ENCODE peak calls at places on chromosomes 16 and 17, in six cellular contexts. E is ascending aorta, R is adrenal gland, Z is GM06990, H is OCI-LY7, V is fibroblast of pulmonary artery. F is an unnamed sample.

GRCh38 chr16:85334718-85335583 is 222.7 kb upstream of the CIBAR2 start:
- DNase-seq in E (no peak), R (no peak), Z (no peak), H (peak; percentile 35), V (no peak), F (peak; percentile 44)

GRCh38 chr16:78499399-78499798 is 399.9 kb downstream of the WWOX start:
- DNase-seq in E (no peak), R (no peak), Z (no peak), H (no peak), V (no peak), F (no peak)

GRCh38 chr17:29905879-29906167 is 24.2 kb downstream of the SSH2 start:
- DNase-seq in E (no peak), R (no peak), Z (no peak), H (peak; percentile 18), V (no peak), F (no peak)

GRCh38 chr17:38872671-38873385 is 3.0 kb downstream of the LASP1 start:
- DNase-seq in E (no peak), R (no peak), Z (no peak), H (no peak), V (no peak), F (no peak)

GRCh38 chr17:37701424-37702020 is 43.3 kb downstream of the HNF1B start:
- DNase-seq in E (no peak), R (peak; percentile 59), Z (no peak), H (peak; percentile 40), V (peak; percentile 17), F (no peak)

GRCh38 chr17:15363702-15364101 is 22.3 kb upstream of the TEKT3 start:
- DNase-seq in E (no peak), R (no peak), Z (no peak), H (no peak), V (no peak), F (no peak)

GRCh38 chr17:68564415-68565111 is 36.6 kb downstream of the FAM20A start:
- DNase-seq in E (no peak), R (no peak), Z (no peak), H (no peak), V (no peak), F (no peak)

GRCh38 chr17:76612977-76613851 is 27.6 kb upstream of the ST6GALNAC2 start:
- DNase-seq in E (no peak), R (no peak), Z (no peak), H (no peak), V (no peak), F (no peak)

GRCh38 chr16:26281681-26282080 is 589.9 kb downstream of the HS3ST4 start:
- DNase-seq in E (no peak), R (no peak), Z (no peak), H (no peak), V (no peak), F (no peak)

GRCh38 chr17:77127735-77128361 is 12.9 kb upstream of the SEC14L1 start:
- DNase-seq in E (peak; percentile 66), R (peak; percentile 67), Z (no peak), H (no peak), V (no peak), F (no peak)

GRCh38 chr17:28379814-28380571 is 8.5 kb downstream of the SARM1 start:
- DNase-seq in E (no peak), R (no peak), Z (no peak), H (no peak), V (peak; percentile 75), F (peak; percentile 85)

GRCh38 chr17:54891176-54891821 is 9.4 kb upstream of the TOM1L1 start:
- DNase-seq in E (no peak), R (peak; percentile 40), Z (no peak), H (peak; percentile 32), V (peak; percentile 76), F (peak; percentile 74)

GRCh38 chr16:893360-893759 is 77.4 kb downstream of the LMF1 start:
- DNase-seq in E (no peak), R (no peak), Z (no peak), H (no peak), V (no peak), F (no peak)

GRCh38 chr17:48586355-48586924 is 3.6 kb downstream of the HOXB3 start:
- DNase-seq in E (no peak), R (no peak), Z (no peak), H (no peak), V (no peak), F (no peak)
- H3K4me3 ChIP-seq in E (peak overlapping the region; percentile 64), R (no peak overlapping the region), Z (peak overlapping the region; percentile 65), H (peak overlapping the region; percentile 63), V (peak overlapping the region; percentile 61), F (peak overlapping the region; percentile 75)

GRCh38 chr17:50363217-50364060 is 9.5 kb downstream of the MRPL27 start:
- DNase-seq in E (no peak), R (peak; percentile 21), Z (no peak), H (no peak), V (peak; percentile 55), F (peak; percentile 38)
- TF ChIP-seq CTCF in E (no peak), R (no peak), Z (no peak), H (no peak), V (no peak), F (no peak)

GRCh38 chr17:14037453-14037852 is 31.9 kb upstream of the COX10 start:
- DNase-seq in E (no peak), R (no peak), Z (no peak), H (no peak), V (no peak), F (no peak)

GRCh38 chr17:14038206-14038605 is 31.1 kb upstream of the COX10 start:
- DNase-seq in E (no peak), R (no peak), Z (no peak), H (no peak), V (peak; percentile 47), F (peak; percentile 71)

GRCh38 chr17:14033166-14033565 is 36.1 kb upstream of the COX10 start:
- DNase-seq in E (no peak), R (no peak), Z (no peak), H (no peak), V (no peak), F (no peak)

DNA sequence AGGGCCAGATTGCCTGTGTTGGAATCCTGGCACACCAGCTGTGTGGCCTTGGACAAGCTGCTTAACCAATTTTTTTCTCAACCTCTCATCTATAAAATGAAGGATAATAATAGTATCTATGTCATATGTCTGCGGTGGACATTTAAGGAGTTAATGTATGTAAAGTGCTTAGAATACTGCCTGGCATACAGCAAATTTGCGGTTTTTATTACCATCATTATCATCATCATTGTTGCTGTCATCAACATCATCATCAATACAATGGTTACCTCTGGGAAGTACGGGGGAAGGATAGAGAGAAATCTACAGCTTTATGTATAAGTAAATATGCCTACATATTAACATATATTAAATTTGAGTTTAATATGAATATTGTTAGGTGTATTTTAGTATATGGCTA is 37.1 kb upstream of the COX10 start:
- DNase-seq in E (no peak), R (no peak), Z (no peak), H (no peak), V (no peak), F (no peak)
- H3K4me3 ChIP-seq in E (no peak overlapping the region), R (no peak overlapping the region), Z (no peak overlapping the region), H (no peak overlapping the region), V (no peak overlapping the region), F (no peak overlapping the region)

DNA sequence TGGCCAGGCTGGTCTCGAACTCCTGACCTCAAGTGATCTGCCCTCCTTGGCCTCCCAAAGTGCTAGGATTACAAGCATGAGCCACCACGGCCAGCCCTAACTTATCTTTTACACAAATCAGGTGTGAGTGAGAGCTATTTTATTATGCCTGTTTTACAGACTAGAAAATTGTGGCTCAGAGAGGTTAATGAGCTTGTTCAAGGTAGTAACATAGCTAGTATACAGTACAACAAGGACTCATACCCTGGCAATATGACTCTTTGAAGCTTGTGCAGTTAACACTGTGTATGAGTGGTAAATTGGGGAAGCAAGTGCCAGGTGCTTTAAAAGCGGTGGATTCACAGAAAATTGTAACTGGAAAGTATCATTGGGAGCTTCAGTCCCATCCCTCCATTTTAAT is 49.0 kb downstream of the YPEL2 start:
- DNase-seq in E (no peak), R (no peak), Z (no peak), H (no peak), V (no peak), F (no peak)
- TF ChIP-seq CTCF in E (no peak), R (no peak), Z (no peak), H (no peak), V (no peak), F (no peak)

DNA sequence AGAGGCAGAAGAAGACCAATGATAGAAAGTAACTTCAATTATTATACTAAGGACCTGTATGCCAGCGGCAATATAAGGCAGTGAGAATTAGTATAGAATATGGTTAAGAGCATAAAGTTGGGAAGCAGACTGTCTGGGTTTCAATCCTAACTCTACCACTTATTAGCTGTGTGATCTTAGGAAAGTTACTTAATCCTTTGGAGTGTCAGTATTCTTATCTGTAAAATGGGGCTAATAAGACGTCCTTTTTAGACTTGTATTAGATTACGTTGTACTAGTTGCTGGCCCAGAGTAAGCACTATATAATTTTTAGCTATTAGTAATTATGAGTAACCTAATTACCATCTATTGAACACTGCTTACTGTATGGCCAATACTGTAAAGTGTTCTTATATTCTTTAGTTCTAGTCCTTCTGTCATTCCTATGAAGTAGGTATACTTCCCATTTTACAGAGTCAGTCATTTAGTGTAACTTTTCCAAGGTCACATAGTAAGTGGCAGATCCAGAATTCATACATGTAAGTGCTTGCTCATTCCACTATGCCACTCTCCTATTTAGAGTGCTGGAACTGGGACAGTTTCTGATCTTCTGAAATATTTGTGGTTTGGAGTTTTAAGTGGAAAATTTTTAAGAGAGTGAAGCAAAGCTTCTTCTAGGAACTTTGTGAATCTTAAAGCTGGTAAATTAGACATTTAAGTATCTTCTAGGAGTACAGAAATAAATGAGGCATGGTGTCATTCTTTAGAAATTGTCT is 22.5 kb downstream of the HEATR9 start:
- DNase-seq in E (no peak), R (no peak), Z (no peak), H (no peak), V (no peak), F (peak; percentile 40)
- H3K4me3 ChIP-seq in E (no peak overlapping the region), R (no peak overlapping the region), Z (no peak overlapping the region), H (no peak overlapping the region), V (no peak overlapping the region), F (no peak overlapping the region)